ENCODE peak calls at places on chromosome 6, in four cellular contexts. A is PC-3, O is GM23248, U is MM.1S. Y is an unnamed sample.

GRCh38 chr6:11085758-11086435 is 7.7 kb upstream of the SMIM13 start:
- DNase-seq in A (no peak), O (peak; percentile 19), U (no peak), Y (no peak)

GRCh38 chr6:105428342-105428957 is 25.6 kb upstream of the PREP start:
- DNase-seq in A (peak; percentile 75), O (peak; percentile 88), U (no peak), Y (no peak)

GRCh38 chr6:108331982-108332381 is 37.1 kb downstream of the AFG1L start:
- DNase-seq in A (peak; percentile 19), O (no peak), U (no peak), Y (no peak)

GRCh38 chr6:163926642-163927041 is 512.1 kb downstream of the QKI start:
- DNase-seq in A (no peak), O (peak; percentile 8), U (no peak), Y (no peak)

GRCh38 chr6:138692978-138693909 is 80.3 kb upstream of the CCDC28A start:
- DNase-seq in A (peak; percentile 76), O (peak; percentile 62), U (peak; percentile 33), Y (peak; percentile 88)

GRCh38 chr6:139198529-139199303 is 63.8 kb downstream of the HECA start:
- DNase-seq in A (no peak), O (no peak), U (no peak), Y (no peak)

GRCh38 chr6:149150301-149150700 is 167.2 kb upstream of the TAB2 start:
- DNase-seq in A (no peak), O (no peak), U (no peak), Y (no peak)

GRCh38 chr6:130394238-130394637 is 28.4 kb downstream of the TMEM200A start:
- DNase-seq in A (no peak), O (no peak), U (no peak), Y (no peak)

GRCh38 chr6:160356074-160356754 is 8.0 kb downstream of the SLC22A3 start:
- DNase-seq in A (no peak), O (no peak), U (no peak), Y (no peak)

GRCh38 chr6:71289039-71289801 is 609 bp downstream of the OGFRL1 start:
- DNase-seq in A (peak; percentile 10), O (peak; percentile 47), U (peak; percentile 50), Y (peak; percentile 62)

GRCh38 chr6:20284672-20285071 is 72.4 kb upstream of the MBOAT1 start:
- DNase-seq in A (no peak), O (no peak), U (no peak), Y (no peak)

GRCh38 chr6:1127129-1127528 is 184.8 kb upstream of the FOXQ1 start:
- DNase-seq in A (no peak), O (no peak), U (no peak), Y (no peak)

GRCh38 chr6:49468042-49468441 is 4.9 kb downstream of the CENPQ start:
- DNase-seq in A (no peak), O (no peak), U (no peak), Y (no peak)

GRCh38 chr6:81487489-81487888 is 265.0 kb downstream of the TENT5A start:
- DNase-seq in A (no peak), O (no peak), U (no peak), Y (no peak)

GRCh38 chr6:145887969-145888368 is 73.4 kb upstream of the FBXO30 start:
- DNase-seq in A (peak; percentile 26), O (peak; percentile 40), U (no peak), Y (no peak)

GRCh38 chr6:111592726-111593515 is 12.8 kb downstream of the TRAF3IP2 start:
- DNase-seq in A (no peak), O (no peak), U (no peak), Y (peak; percentile 34)

GRCh38 chr6:84687487-84687886 is 76.9 kb downstream of the TBX18 start:
- DNase-seq in A (no peak), O (peak; percentile 43), U (no peak), Y (peak; percentile 56)

GRCh38 chr6:159125977-159126376 is 43.2 kb upstream of the FNDC1 start:
- DNase-seq in A (no peak), O (peak; percentile 68), U (no peak), Y (no peak)

GRCh38 chr6:108904731-108905130 is 56.5 kb downstream of the ARMC2 start:
- DNase-seq in A (no peak), O (no peak), U (peak; percentile 99), Y (no peak)

GRCh38 chr6:164928366-164929154 is 380.8 kb downstream of the C6orf118 start:
- DNase-seq in A (no peak), O (peak; percentile 28), U (no peak), Y (no peak)

GRCh38 chr6:54737247-54737646 is 109.3 kb upstream of the FAM83B start:
- DNase-seq in A (no peak), O (peak; percentile 19), U (no peak), Y (peak; percentile 19)

GRCh38 chr6:25280617-25280990 is 1.4 kb downstream of the CARMIL1 start:
- DNase-seq in A (peak; percentile 12), O (peak; percentile 15), U (no peak), Y (peak; percentile 32)

GRCh38 chr6:137188855-137189254 is 15.4 kb upstream of the IL22RA2 start:
- DNase-seq in A (peak; percentile 12), O (no peak), U (no peak), Y (peak; percentile 59)

GRCh38 chr6:95286874-95287273 is 290.5 kb upstream of the MANEA start:
- DNase-seq in A (no peak), O (no peak), U (no peak), Y (no peak)

GRCh38 chr6:68638225-68638900 is 3.3 kb downstream of the ADGRB3 start:
- DNase-seq in A (peak; percentile 40), O (peak; percentile 49), U (peak; percentile 43), Y (peak; percentile 43)

GRCh38 chr6:2578729-2579128 is 172.0 kb downstream of the MYLK4 start:
- DNase-seq in A (peak; percentile 74), O (peak; percentile 35), U (no peak), Y (no peak)

GRCh38 chr6:107618672-107619071 is 128.8 kb downstream of the SOBP start:
- DNase-seq in A (no peak), O (no peak), U (no peak), Y (no peak)

GRCh38 chr6:36050947-36051710 is 23.5 kb downstream of the MAPK14 start:
- DNase-seq in A (no peak), O (no peak), U (no peak), Y (no peak)

GRCh38 chr6:31901415-31901952 is 402 bp downstream of the ZBTB12 start:
- DNase-seq in A (peak; percentile 37), O (peak; percentile 82), U (peak; percentile 44), Y (peak; percentile 68)
- H3K9ac ChIP-seq in A (peak overlapping the region; percentile 63), O (peak overlapping the region; percentile 83), U (peak overlapping the region; percentile 68), Y (peak overlapping the region; percentile 45)

DNA sequence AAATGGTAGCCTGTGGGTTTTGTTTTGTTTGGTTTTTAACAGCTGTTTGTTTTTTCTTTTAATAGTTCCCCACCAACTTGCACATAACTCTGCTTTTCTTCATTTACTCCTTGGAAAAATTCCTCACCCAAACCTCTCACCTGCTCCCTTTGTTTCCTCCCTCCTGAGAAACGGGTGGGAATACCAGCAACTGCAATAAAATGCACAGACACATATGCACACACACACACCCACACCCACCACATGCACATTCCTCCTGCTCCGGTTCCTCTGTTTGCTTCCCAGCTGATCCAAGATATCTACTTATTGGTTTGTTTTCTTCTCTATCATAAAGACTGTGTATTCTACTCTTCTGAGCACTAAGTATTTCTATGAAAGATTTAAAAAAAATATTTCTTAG is 161.1 kb upstream of the EPHA7 start:
- DNase-seq in A (no peak), O (no peak), U (no peak), Y (no peak)
- H3F3A ChIP-seq in A (no peaks in the 10 kb centered on the region), O (no peaks in the 10 kb centered on the region), U (no peaks in the 10 kb centered on the region), Y (no peaks in the 10 kb centered on the region)

DNA sequence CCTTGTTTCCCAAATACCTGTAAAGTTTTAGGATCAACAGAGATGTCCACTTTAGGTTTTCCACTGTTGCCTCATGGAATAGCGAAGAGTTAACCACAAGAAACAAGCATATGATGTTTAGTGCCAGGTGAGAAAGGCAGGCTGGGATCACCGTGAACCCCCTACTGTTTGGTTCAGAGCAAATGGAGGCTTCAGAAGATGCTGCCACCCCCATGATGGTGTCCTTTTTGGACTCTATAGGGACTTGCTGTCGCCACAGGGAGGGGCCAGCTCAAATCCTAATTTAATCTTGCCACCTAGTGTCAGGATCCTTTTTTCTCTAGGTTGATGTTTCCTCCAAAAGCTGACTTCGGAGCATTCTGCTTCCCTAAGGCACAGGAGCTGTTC is 1.9 kb upstream of the DLL1 start:
- DNase-seq in A (peak; percentile 53), O (peak; percentile 49), U (no peak), Y (peak; percentile 62)
- TF ChIP-seq EZH2 in A (no peak), O (no peak), U (no peak), Y (no peak)

GRCh38 chr6:154488802-154489437 is 21.6 kb downstream of the CNKSR3 start:
- DNase-seq in A (peak; percentile 62), O (peak; percentile 81), U (no peak), Y (no peak)
- H3K9ac ChIP-seq in A (peak overlapping the region; percentile 14), O (peak overlapping the region; percentile 56), U (no peak overlapping the region), Y (no peak overlapping the region)

Y was measured in neural progenitor cell.